ENCODE peak calls at places on chromosomes 7 and 10, in seven cellular contexts. H is nephron progenitor cell; V is CD8-positive, alpha-beta T cell; W is effector CD4-positive, alpha-beta T cell; O is GM13976; B is GM04503; Z is NCI-H1092 treated with DMSO at 0.1 percent for 48 hours. Y is an unnamed sample.
A peak's percentile ranks its signal among the peaks of the same experiment; 100 is the strongest.

GRCh38 chr10:78149193-78149592 is 115.5 kb downstream of the RPS24 start:
- DNase-seq in H (no peak), V (no peak), W (no peak), O (no peak), B (peak; percentile 21), Z (no peak), Y (no peak)

GRCh38 chr10:131773989-131774343 is 126.8 kb upstream of the PPP2R2D start:
- DNase-seq in H (no peak), V (no peak), W (no peak), O (no peak), B (no peak), Z (no peak), Y (no peak)

GRCh38 chr7:112420236-112420945 is 29.9 kb upstream of the IFRD1 start:
- DNase-seq in H (no peak), V (no peak), W (no peak), O (no peak), B (no peak), Z (no peak), Y (no peak)

GRCh38 chr10:115503546-115503945 is 410.4 kb downstream of the ATRNL1 start:
- DNase-seq in H (no peak), V (no peak), W (no peak), O (no peak), B (no peak), Z (no peak), Y (no peak)

GRCh38 chr10:7046615-7047014 is 364.2 kb downstream of the SFMBT2 start:
- DNase-seq in H (no peak), V (no peak), W (no peak), O (no peak), B (no peak), Z (no peak), Y (no peak)

GRCh38 chr10:42933454-42934340 is 143.2 kb upstream of the RET start:
- DNase-seq in H (peak; percentile 43), V (peak; percentile 63), W (no peak), O (peak; percentile 24), B (no peak), Z (peak; percentile 58), Y (no peak)

GRCh38 chr10:119932631-119933030 is 40.1 kb downstream of the SEC23IP start:
- DNase-seq in H (no peak), V (no peak), W (no peak), O (no peak), B (no peak), Z (no peak), Y (no peak)

GRCh38 chr10:126684171-126684745 is 13.8 kb upstream of the C10orf90 start:
- DNase-seq in H (no peak), V (no peak), W (no peak), O (no peak), B (no peak), Z (no peak), Y (no peak)

GRCh38 chr7:11780267-11780666 is 51.7 kb downstream of the THSD7A start:
- DNase-seq in H (no peak), V (no peak), W (no peak), O (no peak), B (no peak), Z (no peak), Y (no peak)

GRCh38 chr7:47181609-47182264 is 400.2 kb downstream of the TNS3 start:
- DNase-seq in H (no peak), V (no peak), W (no peak), O (no peak), B (no peak), Z (peak; percentile 32), Y (no peak)

GRCh38 chr7:11437987-11438386 is 394.0 kb downstream of the THSD7A start:
- DNase-seq in H (no peak), V (no peak), W (no peak), O (no peak), B (no peak), Z (no peak), Y (peak; percentile 32)

GRCh38 chr7:909358-910329 is 33.3 kb downstream of the GET4 start:
- DNase-seq in H (no peak), V (peak; percentile 45), W (no peak), O (peak; percentile 62), B (no peak), Z (no peak), Y (no peak)

GRCh38 chr10:121596668-121597503 is 1.4 kb downstream of the FGFR2 start:
- DNase-seq in H (peak; percentile 61), V (no peak), W (no peak), O (no peak), B (no peak), Z (peak; percentile 45), Y (no peak)

GRCh38 chr7:1432411-1433082 is 26.7 kb downstream of the MICALL2 start:
- DNase-seq in H (peak; percentile 90), V (peak; percentile 89), W (peak; percentile 77), O (peak; percentile 88), B (no peak), Z (peak; percentile 39), Y (no peak)

GRCh38 chr7:72334733-72335132 is 77.4 kb downstream of the CALN1 start:
- DNase-seq in H (no peak), V (no peak), W (no peak), O (no peak), B (no peak), Z (no peak), Y (no peak)

GRCh38 chr10:95391570-95392249 is 100.9 kb upstream of the PDLIM1 start:
- DNase-seq in H (peak; percentile 45), V (no peak), W (no peak), O (no peak), B (no peak), Z (no peak), Y (peak; percentile 4)

GRCh38 chr7:111096997-111097396 is 6.1 kb downstream of the LRRN3 start:
- DNase-seq in H (no peak), V (no peak), W (no peak), O (no peak), B (no peak), Z (no peak), Y (no peak)

GRCh38 chr7:64882341-64883112 is 20.5 kb upstream of the ZNF273 start:
- DNase-seq in H (no peak), V (peak; percentile 23), W (no peak), O (peak; percentile 28), B (no peak), Z (no peak), Y (no peak)

GRCh38 chr10:115706482-115707076 is 566.4 kb downstream of the GFRA1 start:
- DNase-seq in H (no peak), V (no peak), W (no peak), O (no peak), B (no peak), Z (peak; percentile 17), Y (no peak)

GRCh38 chr7:19362099-19362498 is 216.9 kb upstream of the FERD3L start:
- DNase-seq in H (no peak), V (no peak), W (no peak), O (no peak), B (no peak), Z (no peak), Y (peak; percentile 33)

GRCh38 chr10:124740374-124741280 is 3.6 kb downstream of the FAM53B start:
- DNase-seq in H (peak; percentile 34), V (no peak), W (no peak), O (peak; percentile 66), B (no peak), Z (no peak), Y (no peak)

GRCh38 chr10:1153253-1153763 is 97.1 kb downstream of the WDR37 start:
- DNase-seq in H (no peak), V (no peak), W (no peak), O (no peak), B (no peak), Z (no peak), Y (no peak)

GRCh38 chr7:132053871-132054270 is 497.4 kb upstream of the PODXL start:
- DNase-seq in H (no peak), V (no peak), W (no peak), O (no peak), B (no peak), Z (no peak), Y (no peak)

GRCh38 chr7:91519241-91520200 is 255.3 kb downstream of the FZD1 start:
- DNase-seq in H (no peak), V (no peak), W (no peak), O (no peak), B (no peak), Z (peak; percentile 94), Y (peak; percentile 79)

GRCh38 chr7:157402911-157403534 is 66.2 kb downstream of the DNAJB6 start:
- DNase-seq in H (no peak), V (no peak), W (no peak), O (no peak), B (no peak), Z (no peak), Y (no peak)

GRCh38 chr10:96229568-96230030 is 41.8 kb downstream of the BLNK start:
- DNase-seq in H (peak; percentile 87), V (peak; percentile 72), W (peak; percentile 50), O (peak; percentile 83), B (peak; percentile 4), Z (peak; percentile 19), Y (peak; percentile 18)

GRCh38 chr7:129843982-129844840 is 108.5 kb downstream of the UBE2H start:
- DNase-seq in H (no peak), V (no peak), W (no peak), O (no peak), B (no peak), Z (no peak), Y (no peak)

GRCh38 chr10:102767428-102768160 is 23.8 kb downstream of the WBP1L start:
- DNase-seq in H (no peak), V (no peak), W (no peak), O (no peak), B (no peak), Z (no peak), Y (no peak)

GRCh38 chr10:61752111-61753011 is 89.6 kb downstream of the CABCOCO1 start:
- DNase-seq in H (no peak), V (no peak), W (no peak), O (no peak), B (peak; percentile 20), Z (no peak), Y (no peak)

GRCh38 chr10:20302033-20302432 is 485.8 kb downstream of the PLXDC2 start:
- DNase-seq in H (no peak), V (no peak), W (no peak), O (no peak), B (no peak), Z (no peak), Y (no peak)

GRCh38 chr10:98555011-98555619 is 108.4 kb upstream of the HPS1 start:
- DNase-seq in H (peak; percentile 8), V (no peak), W (no peak), O (no peak), B (no peak), Z (peak; percentile 92), Y (no peak)

GRCh38 chr7:15397921-15398560 is 163.8 kb downstream of the AGMO start:
- DNase-seq in H (no peak), V (no peak), W (no peak), O (no peak), B (no peak), Z (no peak), Y (no peak)

GRCh38 chr10:51498424-51498823 is 201.0 kb downstream of the CSTF2T start:
- DNase-seq in H (no peak), V (no peak), W (no peak), O (no peak), B (no peak), Z (no peak), Y (no peak)

GRCh38 chr7:137873524-137873923 is 26.8 kb upstream of the DGKI start:
- DNase-seq in H (no peak), V (no peak), W (no peak), O (no peak), B (peak; percentile 76), Z (no peak), Y (peak; percentile 83)